ENCODE peak calls at places on chromosomes 3 and 15, in four cellular contexts. One of them, this sample, is unnamed.
A peak's percentile ranks its signal among the peaks of the same experiment; 100 is the strongest.

GRCh38 chr3:190596341-190597285 is 82.7 kb downstream of the IL1RAP start:
- DNase-seq in aorta: no peak
- DNase-seq in lower lobe of right lung: no peak
- DNase-seq in CD8-positive, alpha-beta T cell: no peak
- DNase-seq in this sample: no peak

GRCh38 chr3:24197809-24198208 is 252.7 kb downstream of the NR1D2 start:
- DNase-seq in aorta: no peak
- DNase-seq in lower lobe of right lung: no peak
- DNase-seq in CD8-positive, alpha-beta T cell: no peak
- DNase-seq in this sample: no peak

GRCh38 chr15:64930019-64930652 is 18.4 kb downstream of the ANKDD1A start:
- DNase-seq in CD8-positive, alpha-beta T cell: no peak
- DNase-seq in aorta: no peak
- DNase-seq in lower lobe of right lung: no peak
- DNase-seq in this sample: no peak

GRCh38 chr3:60316121-60316783 is 935.0 kb downstream of the FHIT start:
- DNase-seq in CD8-positive, alpha-beta T cell: no peak
- DNase-seq in lower lobe of right lung: no peak
- DNase-seq in aorta: no peak
- DNase-seq in this sample: no peak

GRCh38 chr3:42036483-42036823 is 54.7 kb upstream of the TRAK1 start:
- DNase-seq in CD8-positive, alpha-beta T cell: no peak
- DNase-seq in lower lobe of right lung: no peak
- DNase-seq in aorta: no peak
- DNase-seq in this sample: no peak

GRCh38 chr3:186930143-186930638 is at the start of gene ST6GAL1:
- DNase-seq in lower lobe of right lung: peak; percentile 87
- DNase-seq in CD8-positive, alpha-beta T cell: peak; percentile 62
- DNase-seq in aorta: peak; percentile 86
- DNase-seq in this sample: peak; percentile 85

GRCh38 chr3:2656806-2657205 is 453.4 kb downstream of the IL5RA start:
- DNase-seq in lower lobe of right lung: no peak
- DNase-seq in aorta: no peak
- DNase-seq in CD8-positive, alpha-beta T cell: no peak
- DNase-seq in this sample: no peak

GRCh38 chr3:11568503-11569155 is 75.1 kb downstream of the VGLL4 start:
- DNase-seq in aorta: peak; percentile 94
- DNase-seq in CD8-positive, alpha-beta T cell: no peak
- DNase-seq in lower lobe of right lung: no peak
- DNase-seq in this sample: no peak

GRCh38 chr3:32340639-32341365 is 50.9 kb upstream of the CMTM7 start:
- DNase-seq in lower lobe of right lung: no peak
- DNase-seq in CD8-positive, alpha-beta T cell: no peak
- DNase-seq in aorta: no peak
- DNase-seq in this sample: no peak

GRCh38 chr3:57557088-57557537 is 1.0 kb downstream of the PDE12 start:
- DNase-seq in lower lobe of right lung: peak; percentile 48
- DNase-seq in CD8-positive, alpha-beta T cell: peak; percentile 19
- DNase-seq in aorta: no peak
- DNase-seq in this sample: no peak

GRCh38 chr3:15645740-15646490 is 44.4 kb downstream of the BTD start:
- DNase-seq in aorta: peak; percentile 73
- DNase-seq in lower lobe of right lung: no peak
- DNase-seq in CD8-positive, alpha-beta T cell: no peak
- DNase-seq in this sample: no peak

GRCh38 chr15:80549191-80549590 is 145.0 kb downstream of the ARNT2 start:
- DNase-seq in lower lobe of right lung: no peak
- DNase-seq in aorta: no peak
- DNase-seq in CD8-positive, alpha-beta T cell: no peak
- DNase-seq in this sample: no peak

GRCh38 chr3:50304601-50305000 is 1.2 kb upstream of the HYAL1 start:
- DNase-seq in lower lobe of right lung: no peak
- DNase-seq in aorta: no peak
- DNase-seq in CD8-positive, alpha-beta T cell: no peak
- DNase-seq in this sample: no peak

GRCh38 chr3:48684480-48685143 is 1.1 kb downstream of the NCKIPSD start:
- DNase-seq in aorta: peak; percentile 73
- DNase-seq in CD8-positive, alpha-beta T cell: no peak
- DNase-seq in lower lobe of right lung: peak; percentile 73
- DNase-seq in this sample: no peak

GRCh38 chr3:54191220-54191619 is 68.9 kb downstream of the CACNA2D3 start:
- DNase-seq in aorta: no peak
- DNase-seq in lower lobe of right lung: no peak
- DNase-seq in CD8-positive, alpha-beta T cell: no peak
- DNase-seq in this sample: no peak

GRCh38 chr3:96478496-96478895 is 335.9 kb upstream of the EPHA6 start:
- DNase-seq in aorta: no peak
- DNase-seq in lower lobe of right lung: no peak
- DNase-seq in CD8-positive, alpha-beta T cell: no peak
- DNase-seq in this sample: no peak

GRCh38 chr3:51670711-51671089 is 352 bp upstream of the TEX264 start:
- DNase-seq in lower lobe of right lung: no peak
- DNase-seq in CD8-positive, alpha-beta T cell: no peak
- DNase-seq in aorta: no peak
- DNase-seq in this sample: no peak

GRCh38 chr3:134029256-134029733 is 430 bp downstream of the SLCO2A1 start:
- DNase-seq in aorta: no peak
- DNase-seq in lower lobe of right lung: no peak
- DNase-seq in CD8-positive, alpha-beta T cell: no peak
- DNase-seq in this sample: no peak

GRCh38 chr15:78216276-78217229 is 17.8 kb downstream of the ACSBG1 start:
- DNase-seq in lower lobe of right lung: peak; percentile 61
- DNase-seq in aorta: no peak
- DNase-seq in CD8-positive, alpha-beta T cell: no peak
- DNase-seq in this sample: no peak

GRCh38 chr3:141373768-141374526 is 5.6 kb downstream of the ZBTB38 start:
- DNase-seq in CD8-positive, alpha-beta T cell: no peak
- DNase-seq in aorta: no peak
- DNase-seq in lower lobe of right lung: no peak
- DNase-seq in this sample: no peak

GRCh38 chr15:70947369-70948335 is 55.0 kb downstream of the LRRC49 start:
- DNase-seq in aorta: no peak
- DNase-seq in lower lobe of right lung: no peak
- DNase-seq in CD8-positive, alpha-beta T cell: no peak
- DNase-seq in this sample: no peak

GRCh38 chr3:156189927-156190326 is 69.5 kb downstream of the KCNAB1 start:
- DNase-seq in aorta: no peak
- DNase-seq in CD8-positive, alpha-beta T cell: no peak
- DNase-seq in lower lobe of right lung: no peak
- DNase-seq in this sample: no peak

GRCh38 chr15:62483817-62484216 is 318.7 kb upstream of the C2CD4B start:
- DNase-seq in lower lobe of right lung: no peak
- DNase-seq in aorta: no peak
- DNase-seq in CD8-positive, alpha-beta T cell: no peak
- DNase-seq in this sample: no peak

GRCh38 chr3:74267583-74268184 is 346.8 kb downstream of the CNTN3 start:
- DNase-seq in CD8-positive, alpha-beta T cell: no peak
- DNase-seq in aorta: peak; percentile 40
- DNase-seq in lower lobe of right lung: no peak
- DNase-seq in this sample: no peak

GRCh38 chr15:80982205-80982604 is 7.4 kb downstream of the MESD start:
- DNase-seq in aorta: no peak
- DNase-seq in CD8-positive, alpha-beta T cell: no peak
- DNase-seq in lower lobe of right lung: no peak
- DNase-seq in this sample: no peak

GRCh38 chr15:92117301-92117731 is 263.8 kb downstream of the SLCO3A1 start:
- DNase-seq in aorta: no peak
- DNase-seq in CD8-positive, alpha-beta T cell: no peak
- DNase-seq in lower lobe of right lung: no peak
- DNase-seq in this sample: no peak

GRCh38 chr3:63328386-63328785 is 50.3 kb downstream of the SYNPR start:
- DNase-seq in aorta: no peak
- DNase-seq in lower lobe of right lung: no peak
- DNase-seq in CD8-positive, alpha-beta T cell: no peak
- DNase-seq in this sample: no peak

GRCh38 chr3:112814256-112814655 is 32.4 kb downstream of the CD200R1L start:
- DNase-seq in lower lobe of right lung: no peak
- DNase-seq in aorta: no peak
- DNase-seq in CD8-positive, alpha-beta T cell: no peak
- DNase-seq in this sample: no peak

GRCh38 chr15:41966414-41966812 is 5.9 kb downstream of the EHD4 start:
- DNase-seq in aorta: no peak
- DNase-seq in CD8-positive, alpha-beta T cell: no peak
- DNase-seq in lower lobe of right lung: no peak
- DNase-seq in this sample: no peak

GRCh38 chr15:94075349-94075748 is 156.0 kb upstream of the MCTP2 start:
- DNase-seq in lower lobe of right lung: no peak
- DNase-seq in aorta: peak; percentile 73
- DNase-seq in CD8-positive, alpha-beta T cell: no peak
- DNase-seq in this sample: no peak

GRCh38 chr15:89767411-89767915 is 8.7 kb upstream of the MESP2 start:
- DNase-seq in aorta: no peak
- DNase-seq in lower lobe of right lung: no peak
- DNase-seq in CD8-positive, alpha-beta T cell: no peak
- DNase-seq in this sample: no peak

GRCh38 chr3:69740103-69741021 is 1.1 kb downstream of the MITF start:
- DNase-seq in lower lobe of right lung: peak; percentile 79
- DNase-seq in aorta: no peak
- DNase-seq in CD8-positive, alpha-beta T cell: no peak
- DNase-seq in this sample: peak; percentile 89

GRCh38 chr3:43348852-43349574 is 62.7 kb downstream of the SNRK start:
- DNase-seq in CD8-positive, alpha-beta T cell: no peak
- DNase-seq in aorta: no peak
- DNase-seq in lower lobe of right lung: no peak
- DNase-seq in this sample: no peak

GRCh38 chr3:43346990-43347749 is 60.8 kb downstream of the SNRK start:
- DNase-seq in aorta: no peak
- DNase-seq in lower lobe of right lung: no peak
- DNase-seq in CD8-positive, alpha-beta T cell: peak; percentile 41
- DNase-seq in this sample: no peak

GRCh38 chr3:43347774-43348173 is 61.4 kb downstream of the SNRK start:
- DNase-seq in lower lobe of right lung: no peak
- DNase-seq in CD8-positive, alpha-beta T cell: no peak
- DNase-seq in aorta: no peak
- DNase-seq in this sample: no peak

GRCh38 chr3:43353393-43353792 is 67.1 kb downstream of the SNRK start:
- DNase-seq in CD8-positive, alpha-beta T cell: no peak
- DNase-seq in aorta: no peak
- DNase-seq in lower lobe of right lung: no peak
- DNase-seq in this sample: no peak

GRCh38 chr3:43349759-43350158 is 63.4 kb downstream of the SNRK start:
- DNase-seq in lower lobe of right lung: no peak
- DNase-seq in aorta: no peak
- DNase-seq in CD8-positive, alpha-beta T cell: no peak
- DNase-seq in this sample: no peak
- H3K36me3 ChIP-seq in lower lobe of right lung: peaks cover 53% of the 10 kb centered on the region
- H3K36me3 ChIP-seq in aorta: peaks cover 4% of the 10 kb centered on the region
- H3K36me3 ChIP-seq in CD8-positive, alpha-beta T cell: peaks cover 22% of the 10 kb centered on the region
- H3K36me3 ChIP-seq in this sample: no peaks in the 10 kb centered on the region

GRCh38 chr15:67059127-67059553 is 6.3 kb upstream of the SMAD3 start:
- DNase-seq in lower lobe of right lung: no peak
- DNase-seq in aorta: peak; percentile 81
- DNase-seq in CD8-positive, alpha-beta T cell: no peak
- DNase-seq in this sample: no peak
- H3K4me3 ChIP-seq in lower lobe of right lung: no peak overlapping the region
- H3K4me3 ChIP-seq in aorta: no peak overlapping the region
- H3K4me3 ChIP-seq in CD8-positive, alpha-beta T cell: no peak overlapping the region
- H3K4me3 ChIP-seq in this sample: no peak overlapping the region

GRCh38 chr3:100288288-100288894 is 27.6 kb downstream of the TBC1D23 start:
- DNase-seq in CD8-positive, alpha-beta T cell: no peak
- DNase-seq in aorta: no peak
- DNase-seq in lower lobe of right lung: no peak
- DNase-seq in this sample: no peak
- H3K36me3 ChIP-seq in CD8-positive, alpha-beta T cell: peaks cover 3% of the 10 kb centered on the region
- H3K36me3 ChIP-seq in aorta: peaks cover 3% of the 10 kb centered on the region
- H3K36me3 ChIP-seq in lower lobe of right lung: peaks cover 72% of the 10 kb centered on the region
- H3K36me3 ChIP-seq in this sample: peaks cover 81% of the 10 kb centered on the region

GRCh38 chr15:51368307-51368706 is 26.9 kb downstream of the GLDN start:
- DNase-seq in aorta: no peak
- DNase-seq in lower lobe of right lung: no peak
- DNase-seq in CD8-positive, alpha-beta T cell: no peak
- DNase-seq in this sample: no peak
- H3K4me3 ChIP-seq in aorta: no peak overlapping the region
- H3K4me3 ChIP-seq in lower lobe of right lung: no peak overlapping the region
- H3K4me3 ChIP-seq in CD8-positive, alpha-beta T cell: no peak overlapping the region
- H3K4me3 ChIP-seq in this sample: no peak overlapping the region

GRCh38 chr3:121819236-121819635 is 15.6 kb downstream of the IQCB1 start:
- DNase-seq in CD8-positive, alpha-beta T cell: no peak
- DNase-seq in lower lobe of right lung: no peak
- DNase-seq in aorta: no peak
- DNase-seq in this sample: no peak
- H3K36me3 ChIP-seq in CD8-positive, alpha-beta T cell: peaks cover 4% of the 10 kb centered on the region
- H3K36me3 ChIP-seq in lower lobe of right lung: peaks cover 23% of the 10 kb centered on the region
- H3K36me3 ChIP-seq in aorta: no peaks in the 10 kb centered on the region
- H3K36me3 ChIP-seq in this sample: no peaks in the 10 kb centered on the region

GRCh38 chr3:143674100-143674968 is 173.9 kb downstream of the SLC9A9 start:
- DNase-seq in lower lobe of right lung: peak; percentile 71
- DNase-seq in CD8-positive, alpha-beta T cell: peak; percentile 65
- DNase-seq in aorta: peak; percentile 67
- DNase-seq in this sample: peak; percentile 75
- H3K4me3 ChIP-seq in lower lobe of right lung: no peak overlapping the region
- H3K4me3 ChIP-seq in CD8-positive, alpha-beta T cell: no peak overlapping the region
- H3K4me3 ChIP-seq in aorta: no peak overlapping the region
- H3K4me3 ChIP-seq in this sample: no peak overlapping the region

GRCh38 chr15:59185725-59186124 is 20.9 kb upstream of the LDHAL6B start:
- DNase-seq in aorta: no peak
- DNase-seq in CD8-positive, alpha-beta T cell: no peak
- DNase-seq in lower lobe of right lung: no peak
- DNase-seq in this sample: no peak
- H3K36me3 ChIP-seq in aorta: peaks cover 2% of the 10 kb centered on the region
- H3K36me3 ChIP-seq in CD8-positive, alpha-beta T cell: no peaks in the 10 kb centered on the region
- H3K36me3 ChIP-seq in lower lobe of right lung: peaks cover 25% of the 10 kb centered on the region
- H3K36me3 ChIP-seq in this sample: peaks cover 46% of the 10 kb centered on the region

GRCh38 chr3:5579342-5579741 is 391.8 kb downstream of the EDEM1 start:
- DNase-seq in CD8-positive, alpha-beta T cell: no peak
- DNase-seq in lower lobe of right lung: no peak
- DNase-seq in aorta: no peak
- DNase-seq in this sample: no peak

GRCh38 chr3:5585085-5585484 is 397.6 kb downstream of the EDEM1 start:
- DNase-seq in CD8-positive, alpha-beta T cell: no peak
- DNase-seq in aorta: no peak
- DNase-seq in lower lobe of right lung: no peak
- DNase-seq in this sample: no peak

GRCh38 chr3:5581743-5582142 is 394.2 kb downstream of the EDEM1 start:
- DNase-seq in aorta: no peak
- DNase-seq in CD8-positive, alpha-beta T cell: no peak
- DNase-seq in lower lobe of right lung: no peak
- DNase-seq in this sample: no peak

GRCh38 chr3:5583920-5584319 is 396.4 kb downstream of the EDEM1 start:
- DNase-seq in lower lobe of right lung: no peak
- DNase-seq in aorta: no peak
- DNase-seq in CD8-positive, alpha-beta T cell: no peak
- DNase-seq in this sample: no peak

GRCh38 chr3:5580821-5581220 is 393.3 kb downstream of the EDEM1 start:
- DNase-seq in aorta: no peak
- DNase-seq in CD8-positive, alpha-beta T cell: no peak
- DNase-seq in lower lobe of right lung: no peak
- DNase-seq in this sample: no peak
- H3K4me3 ChIP-seq in aorta: no peak overlapping the region
- H3K4me3 ChIP-seq in CD8-positive, alpha-beta T cell: no peak overlapping the region
- H3K4me3 ChIP-seq in lower lobe of right lung: no peak overlapping the region
- H3K4me3 ChIP-seq in this sample: no peak overlapping the region